ENCODE peak calls at places on chromosomes 3 and 15, in four cellular contexts. X is H9, O is fibroblast of lung, Q is neuronal stem cell. D is an unnamed sample.

GRCh38 chr15:47717036-47717611 is at the start of gene SEMA6D:
- DNase-seq in X (peak; percentile 85), O (peak; percentile 83), Q (peak; percentile 83), D (peak; percentile 90)

GRCh38 chr3:150073031-150073430 is 102.3 kb upstream of the PFN2 start:
- DNase-seq in X (no peak), O (peak; percentile 78), Q (no peak), D (no peak)

GRCh38 chr15:47516576-47517371 is 200.5 kb upstream of the SEMA6D start:
- DNase-seq in X (no peak), O (peak; percentile 45), Q (no peak), D (no peak)

GRCh38 chr15:69093127-69093526 is 67.3 kb upstream of the GLCE start:
- DNase-seq in X (peak; percentile 86), O (peak; percentile 21), Q (no peak), D (no peak)

GRCh38 chr15:42385980-42386695 is 26.8 kb downstream of the CAPN3 start:
- DNase-seq in X (peak; percentile 34), O (no peak), Q (no peak), D (no peak)

GRCh38 chr3:37026851-37027250 is 33.5 kb downstream of the MLH1 start:
- DNase-seq in X (no peak), O (no peak), Q (no peak), D (no peak)

GRCh38 chr3:107346559-107346958 is 30.7 kb upstream of the CCDC54 start:
- DNase-seq in X (no peak), O (no peak), Q (no peak), D (no peak)

GRCh38 chr3:79326642-79327041 is 441.2 kb downstream of the ROBO1 start:
- DNase-seq in X (no peak), O (peak; percentile 13), Q (no peak), D (no peak)

GRCh38 chr3:171173732-171174131 is 147.2 kb upstream of the SLC2A2 start:
- DNase-seq in X (peak; percentile 59), O (no peak), Q (peak; percentile 36), D (no peak)

GRCh38 chr3:46666471-46666845 is 27.0 kb downstream of the ALS2CL start:
- DNase-seq in X (peak; percentile 7), O (no peak), Q (no peak), D (no peak)

GRCh38 chr3:133996251-133996661 is 33.5 kb downstream of the SLCO2A1 start:
- DNase-seq in X (peak; percentile 41), O (peak; percentile 13), Q (no peak), D (no peak)

GRCh38 chr3:25423780-25424179 is 4.3 kb upstream of the RARB start:
- DNase-seq in X (no peak), O (peak; percentile 84), Q (no peak), D (no peak)

GRCh38 chr15:37891754-37892368 is 42.6 kb upstream of the TMCO5A start:
- DNase-seq in X (peak; percentile 30), O (peak; percentile 47), Q (peak; percentile 39), D (no peak)

GRCh38 chr3:195034541-195034940 is 236.4 kb downstream of the XXYLT1 start:
- DNase-seq in X (no peak), O (no peak), Q (no peak), D (peak; percentile 45)

GRCh38 chr3:151037746-151038145 is 47.7 kb upstream of the MED12L start:
- DNase-seq in X (no peak), O (peak; percentile 98), Q (no peak), D (peak; percentile 78)

GRCh38 chr15:50298340-50298739 is 32.8 kb upstream of the HDC start:
- DNase-seq in X (no peak), O (peak; percentile 17), Q (no peak), D (no peak)

GRCh38 chr15:57444877-57445513 is 68.7 kb downstream of the CGNL1 start:
- DNase-seq in X (no peak), O (peak; percentile 56), Q (no peak), D (no peak)

GRCh38 chr3:153130312-153130977 is 31.6 kb upstream of the RAP2B start:
- DNase-seq in X (no peak), O (peak; percentile 85), Q (no peak), D (no peak)

GRCh38 chr15:71364117-71364584 is 248.9 kb downstream of the THSD4 start:
- DNase-seq in X (peak; percentile 47), O (no peak), Q (no peak), D (no peak)

GRCh38 chr15:46900992-46901391 is 816.3 kb upstream of the SEMA6D start:
- DNase-seq in X (no peak), O (no peak), Q (no peak), D (no peak)

GRCh38 chr3:12478326-12478725 is 6.0 kb upstream of the TSEN2 start:
- DNase-seq in X (no peak), O (no peak), Q (no peak), D (no peak)

GRCh38 chr3:12476238-12476897 is 7.9 kb upstream of the TSEN2 start:
- DNase-seq in X (no peak), O (peak; percentile 64), Q (no peak), D (no peak)

GRCh38 chr3:12477256-12477655 is 7.0 kb upstream of the TSEN2 start:
- DNase-seq in X (no peak), O (no peak), Q (no peak), D (no peak)

GRCh38 chr3:12483364-12483763 is 916 bp upstream of the TSEN2 start:
- DNase-seq in X (no peak), O (peak; percentile 8), Q (no peak), D (no peak)

DNA sequence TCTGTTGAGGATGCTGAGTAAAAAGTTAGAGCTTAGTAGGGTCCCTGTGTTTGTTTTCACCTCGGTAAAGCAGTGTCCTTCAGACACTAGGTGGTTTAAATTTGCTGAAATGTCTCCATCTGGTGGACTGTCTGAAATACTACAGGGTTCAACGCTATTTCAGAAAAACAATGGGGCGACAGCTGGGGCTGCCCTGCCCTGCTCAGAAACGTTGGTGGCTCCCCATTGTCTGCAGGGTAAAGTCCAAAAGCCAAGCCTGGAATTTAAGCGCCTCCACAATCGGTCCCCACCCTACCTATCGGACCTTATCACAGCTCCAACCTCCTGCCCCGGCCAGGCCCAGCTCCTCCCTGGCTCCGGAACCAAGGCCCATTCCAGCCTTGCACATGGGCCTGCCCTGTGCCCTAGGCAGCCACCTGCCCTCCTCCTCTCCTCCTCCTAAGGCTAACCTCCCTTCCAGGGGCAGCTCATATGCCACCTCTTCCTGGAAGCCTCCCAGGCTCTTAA is 4.3 kb upstream of the TSEN2 start:
- DNase-seq in X (peak; percentile 65), O (peak; percentile 26), Q (peak; percentile 51), D (no peak)
- H3K9ac ChIP-seq in X (no peak overlapping the region), O (no peak overlapping the region), Q (no peak overlapping the region), D (no peak overlapping the region)

DNA sequence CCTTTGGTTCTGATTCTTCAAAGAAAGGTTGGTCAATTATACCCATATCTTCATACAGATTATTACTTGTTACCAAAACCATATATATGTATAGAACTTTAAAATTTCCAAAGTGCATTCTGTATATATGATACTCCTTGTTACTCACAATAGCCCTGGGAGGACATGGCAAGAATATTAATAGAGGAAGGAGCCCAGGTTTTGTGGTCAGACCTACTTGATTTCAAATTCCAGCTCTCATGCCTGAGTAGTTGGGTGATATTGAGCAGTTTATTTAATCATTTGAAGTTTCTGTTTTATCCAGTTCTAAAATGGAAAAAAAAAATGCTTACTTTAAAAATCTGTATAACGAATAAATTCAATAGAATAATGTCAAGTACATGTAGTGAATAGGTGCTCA is 2.5 kb downstream of the IL1RAP start:
- DNase-seq in X (no peak), O (peak; percentile 72), Q (no peak), D (no peak)
- H3K9ac ChIP-seq in X (no peak overlapping the region), O (no peak overlapping the region), Q (no peak overlapping the region), D (no peak overlapping the region)

GRCh38 chr15:76340802-76341365 is 4.3 kb downstream of the ISL2 start:
- DNase-seq in X (peak; percentile 40), O (no peak), Q (no peak), D (no peak)

GRCh38 chr15:76338555-76339301 is 2.2 kb downstream of the ISL2 start:
- DNase-seq in X (no peak), O (no peak), Q (no peak), D (no peak)

GRCh38 chr15:76337739-76338554 is 1.4 kb downstream of the ISL2 start:
- DNase-seq in X (peak; percentile 66), O (no peak), Q (peak; percentile 59), D (no peak)

GRCh38 chr15:76340198-76340801 is 3.7 kb downstream of the ISL2 start:
- DNase-seq in X (peak; percentile 47), O (peak; percentile 25), Q (peak; percentile 71), D (peak; percentile 72)

DNA sequence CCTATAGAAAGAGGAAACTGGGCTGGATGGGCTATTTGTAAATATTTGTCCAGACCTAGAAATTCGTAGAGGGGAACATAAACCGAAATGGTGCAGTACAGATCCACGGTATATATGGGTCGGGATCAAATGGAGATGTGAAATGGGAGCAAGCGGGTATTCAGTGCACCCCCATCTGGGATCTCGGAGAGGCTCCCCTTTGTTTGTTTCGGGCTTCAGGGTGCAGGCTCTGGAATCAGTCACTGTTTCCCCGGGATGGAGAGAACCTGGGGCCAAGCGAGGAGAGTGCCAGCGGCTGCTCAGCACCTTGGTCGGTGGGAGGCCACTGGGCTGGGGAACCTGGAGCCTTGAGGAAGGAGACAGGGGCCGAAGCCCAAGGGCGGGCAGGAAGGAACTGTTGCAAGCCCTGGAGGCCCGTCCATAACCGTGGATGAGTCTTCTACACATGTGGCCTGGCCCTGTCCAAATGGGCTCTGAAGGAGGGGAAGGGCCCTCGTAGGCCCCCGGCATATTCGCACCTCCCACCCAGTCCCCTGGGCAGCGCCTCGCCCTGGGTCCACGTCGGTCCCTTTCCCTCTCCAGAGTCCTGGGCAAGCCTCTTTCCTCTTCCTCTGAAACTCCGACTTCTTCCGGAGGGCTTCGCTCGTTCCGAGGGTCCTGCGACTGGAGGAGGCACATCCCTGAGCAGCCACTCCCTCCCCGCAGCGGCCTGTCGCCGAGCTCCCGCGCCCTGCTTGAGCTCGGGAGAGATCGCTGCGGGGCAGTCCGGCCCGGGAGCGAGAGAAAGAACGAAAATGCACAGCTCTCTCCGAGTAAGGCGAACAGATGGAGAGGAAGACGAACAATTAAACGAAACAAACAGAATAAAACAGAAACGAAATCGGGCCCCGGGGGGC is 3.0 kb downstream of the ISL2 start:
- DNase-seq in X (peak; percentile 43), O (no peak), Q (peak; percentile 57), D (no peak)
- H3K9ac ChIP-seq in X (no peak overlapping the region), O (no peak overlapping the region), Q (no peak overlapping the region), D (no peak overlapping the region)

GRCh38 chr3:118577055-118577759 is 457.4 kb downstream of the IGSF11 start:
- DNase-seq in X (no peak), O (no peak), Q (no peak), D (no peak)
- H3K9ac ChIP-seq in X (no peak overlapping the region), O (no peak overlapping the region), Q (no peak overlapping the region), D (no peak overlapping the region)